ENCODE peak calls at places on chromosomes 2 and 18, in five cellular contexts. One of them, this sample, is unnamed.
A peak's percentile ranks its signal among the peaks of the same experiment; 100 is the strongest.

GRCh38 chr18:79442508-79443221 is 46.9 kb downstream of the NFATC1 start:
- DNase-seq in upper lobe of left lung: peak; percentile 82
- DNase-seq in lower lobe of right lung: no peak
- DNase-seq in Peyer's patch: no peak
- DNase-seq in esophagus muscularis mucosa: no peak
- DNase-seq in this sample: no peak

GRCh38 chr2:145631561-145631960 is 1111.6 kb upstream of the ZEB2 start:
- DNase-seq in upper lobe of left lung: no peak
- DNase-seq in lower lobe of right lung: no peak
- DNase-seq in Peyer's patch: no peak
- DNase-seq in esophagus muscularis mucosa: no peak
- DNase-seq in this sample: no peak

GRCh38 chr2:167294031-167294774 is 405.9 kb downstream of the XIRP2 start:
- DNase-seq in upper lobe of left lung: peak; percentile 80
- DNase-seq in lower lobe of right lung: peak; percentile 39
- DNase-seq in Peyer's patch: no peak
- DNase-seq in esophagus muscularis mucosa: no peak
- DNase-seq in this sample: no peak

GRCh38 chr2:238587776-238588660 is 161.3 kb downstream of the ASB1 start:
- DNase-seq in upper lobe of left lung: no peak
- DNase-seq in lower lobe of right lung: no peak
- DNase-seq in Peyer's patch: no peak
- DNase-seq in esophagus muscularis mucosa: peak; percentile 88
- DNase-seq in this sample: no peak

GRCh38 chr2:207148025-207148424 is 17.7 kb downstream of the KLF7 start:
- DNase-seq in upper lobe of left lung: no peak
- DNase-seq in lower lobe of right lung: no peak
- DNase-seq in Peyer's patch: no peak
- DNase-seq in esophagus muscularis mucosa: no peak
- DNase-seq in this sample: no peak

GRCh38 chr2:238083919-238084318 is 16.2 kb upstream of the ESPNL start:
- DNase-seq in upper lobe of left lung: no peak
- DNase-seq in lower lobe of right lung: no peak
- DNase-seq in Peyer's patch: peak; percentile 14
- DNase-seq in esophagus muscularis mucosa: peak; percentile 57
- DNase-seq in this sample: no peak

GRCh38 chr2:239455436-239456203 is 54.8 kb upstream of the HDAC4 start:
- DNase-seq in upper lobe of left lung: no peak
- DNase-seq in lower lobe of right lung: no peak
- DNase-seq in Peyer's patch: peak; percentile 26
- DNase-seq in esophagus muscularis mucosa: peak; percentile 77
- DNase-seq in this sample: no peak

GRCh38 chr18:79911871-79912270 is 39.6 kb downstream of the SLC66A2 start:
- DNase-seq in upper lobe of left lung: no peak
- DNase-seq in lower lobe of right lung: peak; percentile 24
- DNase-seq in Peyer's patch: no peak
- DNase-seq in esophagus muscularis mucosa: no peak
- DNase-seq in this sample: no peak

GRCh38 chr2:96952976-96953610 is 33.3 kb downstream of the FAM178B start:
- DNase-seq in upper lobe of left lung: no peak
- DNase-seq in lower lobe of right lung: no peak
- DNase-seq in Peyer's patch: no peak
- DNase-seq in esophagus muscularis mucosa: no peak
- DNase-seq in this sample: no peak

GRCh38 chr18:3319399-3319798 is 57.5 kb downstream of the MYL12B start:
- DNase-seq in upper lobe of left lung: peak; percentile 58
- DNase-seq in lower lobe of right lung: no peak
- DNase-seq in Peyer's patch: no peak
- DNase-seq in esophagus muscularis mucosa: no peak
- DNase-seq in this sample: no peak

GRCh38 chr2:203685081-203685621 is 21.3 kb upstream of the CD28 start:
- DNase-seq in upper lobe of left lung: no peak
- DNase-seq in lower lobe of right lung: no peak
- DNase-seq in Peyer's patch: no peak
- DNase-seq in esophagus muscularis mucosa: peak; percentile 42
- DNase-seq in this sample: no peak

GRCh38 chr2:11677146-11678055 is 7.4 kb upstream of the NTSR2 start:
- DNase-seq in upper lobe of left lung: peak; percentile 56
- DNase-seq in lower lobe of right lung: no peak
- DNase-seq in Peyer's patch: peak; percentile 41
- DNase-seq in esophagus muscularis mucosa: no peak
- DNase-seq in this sample: no peak

GRCh38 chr2:191556463-191556862 is 121.5 kb upstream of the NABP1 start:
- DNase-seq in upper lobe of left lung: no peak
- DNase-seq in lower lobe of right lung: no peak
- DNase-seq in Peyer's patch: no peak
- DNase-seq in esophagus muscularis mucosa: no peak
- DNase-seq in this sample: no peak

GRCh38 chr18:23204589-23205235 is 69.4 kb downstream of the CABLES1 start:
- DNase-seq in upper lobe of left lung: no peak
- DNase-seq in lower lobe of right lung: no peak
- DNase-seq in Peyer's patch: no peak
- DNase-seq in esophagus muscularis mucosa: no peak
- DNase-seq in this sample: no peak

GRCh38 chr2:120338015-120338414 is 7.9 kb upstream of the INHBB start:
- DNase-seq in upper lobe of left lung: no peak
- DNase-seq in lower lobe of right lung: no peak
- DNase-seq in Peyer's patch: no peak
- DNase-seq in esophagus muscularis mucosa: no peak
- DNase-seq in this sample: no peak

GRCh38 chr2:215205787-215206186 is 67.4 kb upstream of the ABCA12 start:
- DNase-seq in upper lobe of left lung: no peak
- DNase-seq in lower lobe of right lung: no peak
- DNase-seq in Peyer's patch: no peak
- DNase-seq in esophagus muscularis mucosa: no peak
- DNase-seq in this sample: no peak
- H3K9me3 ChIP-seq in upper lobe of left lung: peaks cover 11% of the 10 kb centered on the region
- H3K9me3 ChIP-seq in lower lobe of right lung: no peaks in the 10 kb centered on the region
- H3K9me3 ChIP-seq in Peyer's patch: no peaks in the 10 kb centered on the region
- H3K9me3 ChIP-seq in esophagus muscularis mucosa: no peaks in the 10 kb centered on the region
- H3K9me3 ChIP-seq in this sample: no peaks in the 10 kb centered on the region

GRCh38 chr18:63208676-63209075 is 110.9 kb downstream of the BCL2 start:
- DNase-seq in upper lobe of left lung: no peak
- DNase-seq in lower lobe of right lung: no peak
- DNase-seq in Peyer's patch: no peak
- DNase-seq in esophagus muscularis mucosa: no peak
- DNase-seq in this sample: no peak
- H3K4me3 ChIP-seq in upper lobe of left lung: no peak overlapping the region
- H3K4me3 ChIP-seq in lower lobe of right lung: no peak overlapping the region
- H3K4me3 ChIP-seq in Peyer's patch: no peak overlapping the region
- H3K4me3 ChIP-seq in esophagus muscularis mucosa: no peak overlapping the region
- H3K4me3 ChIP-seq in this sample: peak overlapping the region; percentile 33

DNA sequence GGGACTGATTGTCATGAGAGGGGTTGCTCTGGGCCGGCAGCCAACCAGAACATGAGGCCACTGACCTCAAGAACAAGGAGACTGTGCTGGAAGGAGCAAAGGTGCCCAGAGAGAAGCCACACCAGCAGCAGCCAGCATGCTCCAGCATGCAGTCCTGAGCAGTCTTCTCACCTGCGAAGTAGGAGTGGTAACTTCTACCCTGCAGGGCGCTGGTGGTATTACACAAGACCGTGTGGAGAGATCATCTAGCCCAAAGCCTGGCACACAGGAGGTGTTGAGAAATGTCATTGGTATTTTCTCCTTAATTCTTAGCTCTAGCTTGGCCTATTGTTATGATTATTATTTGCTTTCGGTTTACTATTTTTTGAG is 132.7 kb downstream of the TSN start:
- DNase-seq in upper lobe of left lung: no peak
- DNase-seq in lower lobe of right lung: no peak
- DNase-seq in Peyer's patch: no peak
- DNase-seq in esophagus muscularis mucosa: no peak
- DNase-seq in this sample: no peak
- TF ChIP-seq CTCF in upper lobe of left lung: no peak
- TF ChIP-seq CTCF in lower lobe of right lung: peak; percentile 24
- TF ChIP-seq CTCF in Peyer's patch: no peak
- TF ChIP-seq CTCF in esophagus muscularis mucosa: no peak
- TF ChIP-seq CTCF in this sample: no peak

GRCh38 chr2:13616059-13616458 is 899.3 kb downstream of the TRIB2 start:
- DNase-seq in upper lobe of left lung: peak; percentile 63
- DNase-seq in lower lobe of right lung: no peak
- DNase-seq in Peyer's patch: no peak
- DNase-seq in esophagus muscularis mucosa: no peak
- DNase-seq in this sample: peak; percentile 13

GRCh38 chr2:13616656-13617055 is 899.9 kb downstream of the TRIB2 start:
- DNase-seq in upper lobe of left lung: no peak
- DNase-seq in lower lobe of right lung: no peak
- DNase-seq in Peyer's patch: no peak
- DNase-seq in esophagus muscularis mucosa: no peak
- DNase-seq in this sample: no peak

GRCh38 chr2:13607139-13607538 is 890.4 kb downstream of the TRIB2 start:
- DNase-seq in upper lobe of left lung: no peak
- DNase-seq in lower lobe of right lung: no peak
- DNase-seq in Peyer's patch: no peak
- DNase-seq in esophagus muscularis mucosa: no peak
- DNase-seq in this sample: no peak

GRCh38 chr2:13611939-13612338 is 895.2 kb downstream of the TRIB2 start:
- DNase-seq in upper lobe of left lung: no peak
- DNase-seq in lower lobe of right lung: no peak
- DNase-seq in Peyer's patch: no peak
- DNase-seq in esophagus muscularis mucosa: no peak
- DNase-seq in this sample: no peak
- H3K9me3 ChIP-seq in upper lobe of left lung: no peaks in the 10 kb centered on the region
- H3K9me3 ChIP-seq in lower lobe of right lung: peaks cover 11% of the 10 kb centered on the region
- H3K9me3 ChIP-seq in Peyer's patch: no peaks in the 10 kb centered on the region
- H3K9me3 ChIP-seq in esophagus muscularis mucosa: peaks cover 6% of the 10 kb centered on the region
- H3K9me3 ChIP-seq in this sample: no peaks in the 10 kb centered on the region

DNA sequence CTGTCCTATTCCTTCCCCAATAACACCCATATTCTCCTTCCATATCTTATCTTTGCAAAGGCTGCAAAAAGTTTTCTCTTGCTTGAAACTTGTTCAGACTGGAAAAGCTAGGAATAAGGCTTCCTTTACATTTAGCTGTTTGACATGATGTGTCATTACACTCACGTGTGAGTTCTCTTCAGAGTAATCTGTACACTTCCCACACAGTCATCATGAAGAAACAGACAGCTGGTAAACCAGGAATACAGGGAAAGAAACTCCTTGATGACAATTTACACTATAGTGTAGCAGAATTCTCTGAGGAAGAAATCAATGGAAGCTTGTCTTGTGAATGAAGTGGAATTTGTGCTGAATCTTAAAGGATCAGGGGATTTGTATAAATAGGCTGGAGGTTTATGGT is 628.6 kb upstream of the CDH2 start:
- DNase-seq in upper lobe of left lung: no peak
- DNase-seq in lower lobe of right lung: no peak
- DNase-seq in Peyer's patch: no peak
- DNase-seq in esophagus muscularis mucosa: no peak
- DNase-seq in this sample: no peak
- H3K4me3 ChIP-seq in upper lobe of left lung: no peak overlapping the region
- H3K4me3 ChIP-seq in lower lobe of right lung: no peak overlapping the region
- H3K4me3 ChIP-seq in Peyer's patch: no peak overlapping the region
- H3K4me3 ChIP-seq in esophagus muscularis mucosa: no peak overlapping the region
- H3K4me3 ChIP-seq in this sample: no peak overlapping the region

DNA sequence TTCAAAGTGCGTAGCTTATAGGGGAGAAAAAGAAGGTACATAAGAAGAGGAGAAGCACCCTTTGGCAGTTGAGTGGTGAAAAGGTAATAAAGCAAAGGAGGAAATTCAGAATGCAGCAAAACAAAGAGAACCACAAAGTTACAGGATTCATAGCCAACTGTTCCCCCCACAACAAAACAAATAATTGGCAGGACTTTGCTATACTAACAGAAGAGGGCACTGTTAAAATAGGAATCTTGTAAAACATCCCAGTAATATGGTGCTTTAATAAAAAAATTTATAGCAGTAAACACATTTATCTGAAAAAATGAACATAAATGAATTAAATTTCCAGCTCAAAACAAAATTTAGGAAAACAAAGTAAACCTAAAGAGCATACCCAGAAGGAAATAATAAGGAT is 42.3 kb downstream of the R3HDM1 start:
- DNase-seq in upper lobe of left lung: no peak
- DNase-seq in lower lobe of right lung: no peak
- DNase-seq in Peyer's patch: no peak
- DNase-seq in esophagus muscularis mucosa: no peak
- DNase-seq in this sample: no peak
- TF ChIP-seq CTCF in upper lobe of left lung: no peak
- TF ChIP-seq CTCF in lower lobe of right lung: no peak
- TF ChIP-seq CTCF in Peyer's patch: no peak
- TF ChIP-seq CTCF in esophagus muscularis mucosa: no peak
- TF ChIP-seq CTCF in this sample: no peak

DNA sequence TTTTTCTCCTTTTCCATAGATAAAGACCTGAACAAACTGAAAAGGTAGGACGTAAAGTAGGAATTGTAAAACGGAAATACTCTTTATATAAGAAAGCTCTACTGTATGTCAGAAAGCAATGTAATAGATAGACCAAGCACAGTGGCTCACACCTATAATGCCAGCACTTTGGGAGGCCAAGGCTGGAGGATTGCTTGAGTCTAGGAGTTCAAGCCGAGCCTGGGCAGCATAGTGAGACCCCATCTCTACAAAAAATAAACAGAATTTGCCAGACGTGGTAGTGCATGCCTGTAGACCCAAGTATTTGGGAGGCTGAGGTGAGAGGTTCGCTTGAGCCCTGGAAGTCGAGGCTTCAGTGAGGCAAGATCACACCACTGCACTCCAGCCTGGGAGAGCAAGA is 7.6 kb downstream of the ZNF397 start:
- DNase-seq in upper lobe of left lung: no peak
- DNase-seq in lower lobe of right lung: no peak
- DNase-seq in Peyer's patch: no peak
- DNase-seq in esophagus muscularis mucosa: no peak
- DNase-seq in this sample: no peak
- H3K9me3 ChIP-seq in upper lobe of left lung: peaks cover 6% of the 10 kb centered on the region
- H3K9me3 ChIP-seq in lower lobe of right lung: peaks cover 9% of the 10 kb centered on the region
- H3K9me3 ChIP-seq in Peyer's patch: no peaks in the 10 kb centered on the region
- H3K9me3 ChIP-seq in esophagus muscularis mucosa: no peaks in the 10 kb centered on the region
- H3K9me3 ChIP-seq in this sample: peaks cover 7% of the 10 kb centered on the region

GRCh38 chr18:45951021-45951714 is 16.0 kb downstream of the EPG5 start:
- DNase-seq in upper lobe of left lung: no peak
- DNase-seq in lower lobe of right lung: peak; percentile 54
- DNase-seq in Peyer's patch: no peak
- DNase-seq in esophagus muscularis mucosa: no peak
- DNase-seq in this sample: no peak
- H3K4me3 ChIP-seq in upper lobe of left lung: no peak overlapping the region
- H3K4me3 ChIP-seq in lower lobe of right lung: no peak overlapping the region
- H3K4me3 ChIP-seq in Peyer's patch: no peak overlapping the region
- H3K4me3 ChIP-seq in esophagus muscularis mucosa: no peak overlapping the region
- H3K4me3 ChIP-seq in this sample: no peak overlapping the region